ENCODE peak calls at places on chromosomes 12 and 14, in seven cellular contexts. V, L, T, J, Y, H and I are unnamed samples.

GRCh38 chr12:91239497-91239896 is 56.9 kb upstream of the DCN start:
- DNase-seq in H (no peak), T (no peak), V (no peak), L (no peak), J (no peak), Y (no peak), I (no peak)

GRCh38 chr14:58104808-58105207 is 47.2 kb downstream of the ARMH4 start:
- DNase-seq in V (no peak), T (no peak), Y (peak), H (no peak), J (peak), L (no peak), I (no peak)

GRCh38 chr12:120959111-120959878 is 19.0 kb upstream of the HNF1A start:
- DNase-seq in Y (no peak), J (no peak), V (no peak), L (no peak), T (no peak), H (no peak), I (no peak)

GRCh38 chr14:65169351-65169750 is 67.0 kb upstream of the MAX start:
- DNase-seq in H (no peak), L (no peak), Y (no peak), V (no peak), J (peak), T (peak), I (peak)

GRCh38 chr12:109927622-109928021 is 27.5 kb downstream of the TCHP start:
- DNase-seq in V (no peak), H (no peak), L (no peak), T (no peak), J (peak), Y (peak), I (no peak)

GRCh38 chr14:31449971-31450610 is 7.2 kb downstream of the DTD2 start:
- DNase-seq in V (no peak), J (peak), T (no peak), H (no peak), Y (peak), L (no peak), I (no peak)

GRCh38 chr14:55254581-55254980 is 16.6 kb upstream of the FBXO34 start:
- DNase-seq in V (no peak), H (no peak), L (no peak), J (no peak), T (no peak), Y (no peak), I (no peak)

GRCh38 chr12:132310181-132311040 is 19.0 kb downstream of the GALNT9 start:
- DNase-seq in T (no peak), L (no peak), H (no peak), J (no peak), Y (no peak), V (no peak), I (no peak)

GRCh38 chr12:92493816-92494215 is 209.0 kb upstream of the PLEKHG7 start:
- DNase-seq in H (no peak), Y (no peak), T (peak), V (no peak), J (peak), L (no peak), I (peak)

GRCh38 chr12:60257063-60257462 is 661.2 kb downstream of the SLC16A7 start:
- DNase-seq in L (no peak), V (no peak), T (no peak), J (peak), Y (peak), H (no peak), I (no peak)

GRCh38 chr12:7113389-7113871 is 4.4 kb upstream of the C1RL start:
- DNase-seq in H (no peak), T (no peak), L (peak), V (peak), J (peak), Y (peak), I (no peak)

GRCh38 chr12:57940052-57940914 is 1.1 kb upstream of the ATP23 start:
- DNase-seq in J (no peak), T (no peak), Y (no peak), H (no peak), L (no peak), V (no peak), I (no peak)

GRCh38 chr14:41641690-41642089 is 35.0 kb downstream of the LRFN5 start:
- DNase-seq in Y (no peak), T (no peak), J (no peak), H (no peak), V (no peak), L (no peak), I (no peak)

GRCh38 chr12:30739020-30739419 is 15.7 kb downstream of the CAPRIN2 start:
- DNase-seq in J (no peak), L (no peak), T (no peak), H (no peak), Y (no peak), V (no peak), I (no peak)

GRCh38 chr14:32594766-32595165 is 265.7 kb downstream of the AKAP6 start:
- DNase-seq in H (no peak), J (peak), L (no peak), T (no peak), V (no peak), Y (peak), I (no peak)

GRCh38 chr12:120590741-120591407 is 9.7 kb upstream of the POP5 start:
- DNase-seq in J (no peak), V (peak), Y (no peak), T (no peak), H (no peak), L (no peak), I (no peak)

GRCh38 chr14:44898547-44898946 is 63.2 kb downstream of the KLHL28 start:
- DNase-seq in T (no peak), V (no peak), Y (peak), H (no peak), J (peak), L (no peak), I (no peak)

GRCh38 chr12:132228535-132229422 is 84.5 kb downstream of the NOC4L start:
- DNase-seq in L (no peak), V (no peak), H (no peak), T (no peak), J (no peak), Y (no peak), I (no peak)

GRCh38 chr14:77812028-77812427 is 12.1 kb downstream of the ADCK1 start:
- DNase-seq in J (no peak), Y (no peak), L (no peak), T (no peak), H (no peak), V (no peak), I (peak)

GRCh38 chr12:24561882-24562760 is 386.8 kb downstream of the BCAT1 start:
- DNase-seq in Y (no peak), J (peak), V (peak), H (peak), L (peak), T (no peak), I (peak)

GRCh38 chr14:95196268-95196667 is 38.9 kb upstream of the DICER1 start:
- DNase-seq in Y (peak), L (no peak), V (no peak), H (no peak), J (no peak), T (no peak), I (no peak)

GRCh38 chr12:9030776-9031175 is 41.4 kb downstream of the KLRG1 start:
- DNase-seq in V (no peak), H (no peak), J (no peak), T (no peak), L (no peak), Y (no peak), I (no peak)

GRCh38 chr12:45909041-45909713 is 81.2 kb downstream of the SCAF11 start:
- DNase-seq in Y (no peak), L (no peak), H (no peak), J (peak), V (no peak), T (no peak), I (no peak)

GRCh38 chr14:104516906-104517305 is 62.7 kb upstream of the C14orf180 start:
- DNase-seq in T (no peak), Y (no peak), J (no peak), V (no peak), H (no peak), L (no peak), I (no peak)

GRCh38 chr12:116864371-116865160 is 16.7 kb downstream of the HRK start:
- DNase-seq in J (peak), T (no peak), H (no peak), L (no peak), V (no peak), Y (peak), I (no peak)

DNA sequence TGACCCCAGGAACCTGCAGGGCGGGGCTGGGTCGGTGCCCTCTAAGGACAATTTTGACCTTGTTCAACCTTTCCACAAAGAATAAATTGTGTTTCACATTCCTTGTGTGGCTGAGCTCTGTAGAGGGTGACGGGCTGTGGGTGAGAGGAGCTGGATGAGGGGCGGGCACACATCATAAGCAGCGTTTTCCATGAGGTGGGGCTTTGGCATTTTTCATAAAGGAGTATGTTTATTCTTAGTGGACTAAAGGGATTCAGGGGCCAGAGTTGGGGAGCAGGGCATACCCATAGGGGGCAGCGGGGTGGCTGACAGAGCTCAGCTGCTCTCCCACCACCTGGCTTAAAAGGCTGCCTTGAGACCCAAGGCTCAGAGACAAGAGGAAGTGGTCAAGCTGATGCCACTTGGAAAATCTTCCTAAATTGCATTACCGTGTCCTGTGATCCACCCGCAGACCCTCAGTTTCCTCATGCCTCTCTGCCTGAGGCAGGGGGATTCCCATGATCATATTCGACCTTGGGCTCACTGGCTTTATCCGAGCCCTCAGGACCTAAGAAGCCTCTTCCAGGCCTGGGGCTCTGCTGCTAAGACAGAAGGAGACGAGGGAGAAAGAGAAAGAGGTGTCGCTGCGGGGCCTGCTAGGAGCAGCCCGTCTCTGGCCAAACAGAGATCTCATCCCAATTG is 11.4 kb downstream of the MMP14 start:
- DNase-seq in T (no peak), H (no peak), L (no peak), Y (no peak), J (peak), V (peak), I (no peak)
- TF ChIP-seq CTCF in T (peak), H (no peak), L (no peak), Y (no peak), J (peak), V (no peak), I (no peak)

DNA sequence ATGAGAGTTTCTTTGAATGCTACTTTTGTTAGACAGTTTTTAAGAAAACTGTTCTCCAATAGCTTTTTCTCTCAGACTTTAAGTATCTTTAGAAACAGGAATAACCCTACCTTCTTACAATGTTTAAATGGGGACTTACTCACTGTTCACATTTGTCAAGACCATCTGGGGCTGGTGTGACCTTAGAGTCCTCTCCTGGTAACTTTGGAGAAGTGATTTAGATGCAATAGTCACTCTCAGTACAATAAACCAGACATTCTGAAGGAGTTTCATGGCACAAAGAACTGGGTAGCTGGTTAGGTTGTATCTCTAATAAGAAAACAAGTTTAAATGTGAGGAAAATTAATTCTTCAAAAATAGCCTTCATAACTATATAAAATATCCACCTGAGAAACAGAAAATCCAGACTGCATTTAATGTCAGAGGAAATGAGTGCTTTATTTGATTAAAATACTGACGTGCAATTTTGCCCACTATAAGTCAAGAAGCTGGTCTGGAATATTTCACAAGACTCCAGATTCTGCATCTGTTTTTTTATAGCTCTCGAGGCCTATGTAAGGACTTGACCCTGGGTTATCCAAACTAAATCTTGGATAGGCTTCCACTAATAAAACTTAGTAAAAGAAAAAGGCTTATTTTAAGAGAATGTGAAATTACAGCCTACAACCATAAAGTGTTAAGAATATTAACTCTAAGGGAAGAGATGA is 108.7 kb downstream of the PTGER2 start:
- DNase-seq in H (no peak), Y (no peak), J (peak), L (no peak), V (no peak), T (no peak), I (no peak)
- TF ChIP-seq CTCF in H (no peak), Y (no peak), J (no peak), L (no peak), V (no peak), T (no peak), I (no peak)

GRCh38 chr14:50064993-50065392 is 51.4 kb downstream of the VCPKMT start:
- DNase-seq in J (no peak), V (peak), T (peak), H (no peak), Y (no peak), L (peak), I (peak)
- TF ChIP-seq CTCF in J (no peak), V (no peak), T (no peak), H (no peak), Y (no peak), L (no peak), I (no peak)

GRCh38 chr12:12349711-12350665 is at the start of gene MANSC1:
- DNase-seq in T (no peak), H (peak), J (peak), V (peak), Y (peak), L (peak), I (peak)
- TF ChIP-seq CTCF in T (peak), H (peak), J (peak), V (peak), Y (no peak), L (peak), I (peak)

GRCh38 chr14:102795060-102795925 is 18.0 kb downstream of the TRAF3 start:
- DNase-seq in H (peak), V (no peak), Y (peak), T (no peak), J (peak), L (peak), I (no peak)
- TF ChIP-seq CTCF in H (no peak), V (no peak), Y (no peak), T (no peak), J (peak), L (no peak), I (no peak)

DNA sequence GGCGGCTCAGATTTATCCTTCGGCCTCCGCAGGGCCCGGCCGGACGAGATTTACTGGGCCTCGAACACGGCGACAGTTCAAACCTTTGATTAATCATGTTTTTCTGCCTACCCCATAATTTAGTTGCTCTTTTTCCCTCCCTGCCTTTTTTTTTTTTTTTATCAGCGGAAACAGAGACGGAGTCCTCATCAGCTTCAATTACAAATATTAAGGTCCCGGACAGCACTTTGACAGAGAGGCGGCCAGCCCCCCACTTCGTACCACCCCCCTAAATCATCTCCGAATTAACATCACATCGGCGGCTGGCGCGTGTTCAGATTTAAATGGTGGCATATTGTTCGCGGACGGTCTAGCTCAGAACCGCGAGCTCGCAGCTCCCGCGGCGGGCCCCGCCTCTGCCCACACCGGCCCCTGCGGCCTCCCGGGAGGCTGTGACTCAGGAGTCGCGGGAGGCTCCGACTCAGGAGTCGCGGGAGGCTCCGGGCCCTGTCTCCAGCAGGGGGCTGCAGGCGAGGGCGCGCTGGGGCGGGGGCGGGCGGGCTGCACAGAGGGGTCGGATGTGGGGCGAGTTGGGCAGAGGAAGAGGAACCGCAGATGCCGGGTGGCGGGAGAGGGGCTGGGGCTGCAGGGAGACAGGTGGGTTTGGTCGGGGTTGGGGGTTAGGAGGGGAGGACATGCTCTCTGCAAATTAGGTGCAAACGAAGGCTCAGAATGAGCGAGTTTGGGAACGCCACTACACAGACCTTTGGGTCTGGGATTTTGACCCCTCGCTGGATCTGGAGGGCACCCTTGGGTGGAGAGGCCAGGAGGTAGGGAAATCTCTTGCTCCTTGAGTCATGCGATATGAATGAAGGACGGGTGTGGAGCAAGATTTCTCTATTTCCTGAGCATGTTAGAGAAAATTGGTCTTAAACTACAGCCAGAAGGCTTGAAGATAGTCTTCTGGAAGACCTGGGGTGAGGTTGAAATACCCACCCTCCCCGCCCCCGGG is 19.6 kb upstream of the ATP5MC2 start:
- DNase-seq in J (peak), L (no peak), T (no peak), V (peak), H (no peak), Y (peak), I (no peak)
- TF ChIP-seq CTCF in J (peak), L (no peak), T (no peak), V (no peak), H (no peak), Y (no peak), I (peak)

GRCh38 chr14:66443785-66444184 is 42.4 kb upstream of the CCDC196 start:
- DNase-seq in T (no peak), L (no peak), J (no peak), H (no peak), Y (no peak), V (no peak), I (no peak)

GRCh38 chr14:66443158-66443695 is 42.9 kb upstream of the CCDC196 start:
- DNase-seq in H (no peak), Y (peak), T (no peak), J (peak), V (no peak), L (no peak), I (no peak)

GRCh38 chr14:66440806-66441205 is 45.4 kb upstream of the CCDC196 start:
- DNase-seq in L (no peak), T (no peak), H (no peak), Y (no peak), V (no peak), J (no peak), I (no peak)

GRCh38 chr14:66444271-66444987 is 41.7 kb upstream of the CCDC196 start:
- DNase-seq in J (peak), H (no peak), T (no peak), Y (no peak), V (no peak), L (no peak), I (no peak)
- TF ChIP-seq CTCF in J (no peak), H (no peak), T (no peak), Y (no peak), V (no peak), L (no peak), I (no peak)

GRCh38 chr12:106304001-106304421 is 1.5 kb downstream of the TCP11L2 start:
- DNase-seq in Y (no peak), H (no peak), L (no peak), V (no peak), T (no peak), J (peak), I (no peak)

GRCh38 chr12:106303202-106303820 is 778 bp downstream of the TCP11L2 start:
- DNase-seq in V (peak), H (peak), T (peak), J (peak), L (peak), Y (peak), I (peak)

GRCh38 chr12:106307176-106307575 is 4.6 kb downstream of the TCP11L2 start:
- DNase-seq in J (no peak), H (no peak), T (no peak), L (no peak), Y (peak), V (no peak), I (no peak)

GRCh38 chr12:106304797-106305196 is 2.3 kb downstream of the TCP11L2 start:
- DNase-seq in V (no peak), T (no peak), H (no peak), J (peak), L (no peak), Y (no peak), I (no peak)

DNA sequence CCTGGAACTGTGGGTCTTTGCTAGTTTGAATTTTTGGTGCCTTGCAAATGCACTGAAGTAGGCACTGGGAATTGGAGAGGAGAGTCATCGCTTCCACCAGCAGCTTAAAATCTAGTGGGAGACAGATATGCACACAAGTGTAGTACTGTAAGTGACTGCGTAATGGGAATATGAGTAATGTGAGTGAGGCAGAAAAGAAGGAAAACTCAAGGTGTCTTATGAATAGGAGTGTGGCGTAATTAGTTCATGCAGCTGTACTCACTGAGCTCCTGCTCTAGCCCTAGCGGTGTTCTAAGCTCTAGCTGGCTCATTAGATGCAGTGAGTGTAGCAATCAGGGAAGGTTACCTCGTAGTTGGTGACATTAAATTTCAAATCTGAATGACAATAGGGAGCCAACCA is 2.8 kb downstream of the TCP11L2 start:
- DNase-seq in T (no peak), V (no peak), L (no peak), H (no peak), J (no peak), Y (no peak), I (no peak)
- TF ChIP-seq CTCF in T (no peak), V (no peak), L (no peak), H (no peak), J (no peak), Y (no peak), I (no peak)